ENCODE peak calls at places on chromosomes 3 and 15, in nine cellular contexts. H is NCI-H1092 treated with DMSO at 0.1 percent for 48 hours, F is nephron progenitor cell, R is natural killer cell, B is left cardiac atrium, U is hypothalamus, A is MG63, J is HTR-8/SVneo, T is H54. O is an unnamed sample.

GRCh38 chr3:151383111-151383510 is 1.4 kb downstream of the P2RY12 start:
- DNase-seq in F (no peak), T (no peak), A (no peak), B (no peak), U (no peak), H (no peak), J (no peak), R (no peak), O (no peak)

GRCh38 chr3:65334045-65334665 is 646.4 kb upstream of the ADAMTS9 start:
- DNase-seq in U (peak; percentile 1), R (no peak), B (no peak), F (no peak), T (no peak), A (no peak), J (no peak), H (no peak), O (no peak)

GRCh38 chr15:40450047-40450446 is 9.3 kb downstream of the BAHD1 start:
- DNase-seq in A (no peak), U (no peak), B (no peak), R (no peak), H (no peak), T (no peak), F (no peak), J (no peak), O (no peak)

GRCh38 chr3:188043891-188044290 is 110.1 kb upstream of the LPP start:
- DNase-seq in R (no peak), H (no peak), J (no peak), A (no peak), B (no peak), T (no peak), U (no peak), F (no peak), O (no peak)

GRCh38 chr3:162391301-162391700 is 894.7 kb downstream of the OTOL1 start:
- DNase-seq in H (no peak), F (no peak), A (no peak), R (no peak), J (peak; percentile 5), U (no peak), T (peak; percentile 2), B (no peak), O (no peak)

GRCh38 chr3:46293991-46294833 is 52.0 kb downstream of the CCR3 start:
- DNase-seq in B (no peak), J (no peak), H (no peak), U (no peak), R (no peak), T (no peak), F (no peak), A (no peak), O (no peak)

GRCh38 chr15:60299452-60300047 is 98.2 kb downstream of the ANXA2 start:
- DNase-seq in F (no peak), T (no peak), H (peak; percentile 96), R (no peak), U (peak; percentile 40), J (no peak), B (peak; percentile 37), A (no peak), O (peak; percentile 72)

GRCh38 chr3:155386817-155387403 is 93.4 kb upstream of the STRIT1 start:
- DNase-seq in F (no peak), U (no peak), B (no peak), R (no peak), T (no peak), H (no peak), J (no peak), A (no peak), O (no peak)

GRCh38 chr15:45522179-45522930 is at the start of gene SLC30A4:
- DNase-seq in A (peak; percentile 72), H (peak; percentile 50), T (peak; percentile 88), B (peak; percentile 79), R (peak; percentile 69), U (peak; percentile 69), F (peak; percentile 79), J (peak; percentile 70), O (peak; percentile 25)

GRCh38 chr3:15859507-15860013 is 61.8 kb upstream of the ANKRD28 start:
- DNase-seq in J (peak; percentile 79), A (peak; percentile 85), T (peak; percentile 68), B (peak; percentile 86), H (peak; percentile 74), F (peak; percentile 88), U (peak; percentile 84), R (peak; percentile 73), O (peak; percentile 76)

GRCh38 chr3:125067225-125067624 is 11.4 kb upstream of the HEG1 start:
- DNase-seq in U (no peak), R (no peak), H (no peak), A (no peak), T (no peak), F (no peak), J (no peak), B (no peak), O (no peak)

GRCh38 chr3:155753038-155753647 is 8.3 kb upstream of the PLCH1 start:
- DNase-seq in A (no peak), B (no peak), R (no peak), J (peak; percentile 39), H (peak; percentile 42), F (no peak), U (no peak), T (no peak), O (peak; percentile 45)

GRCh38 chr3:51961011-51961410 is 5.8 kb downstream of the GPR62 start:
- DNase-seq in U (no peak), R (no peak), J (no peak), B (no peak), T (no peak), A (no peak), F (no peak), H (no peak), O (no peak)

GRCh38 chr15:94079459-94079858 is 151.9 kb upstream of the MCTP2 start:
- DNase-seq in U (no peak), H (no peak), B (no peak), T (no peak), R (no peak), J (no peak), F (no peak), A (no peak), O (no peak)

GRCh38 chr3:46713048-46713897 is 4.4 kb downstream of the PRSS50 start:
- DNase-seq in R (no peak), H (no peak), T (no peak), B (no peak), J (no peak), U (no peak), A (no peak), F (no peak), O (no peak)

GRCh38 chr3:183488343-183488742 is 59.9 kb upstream of the MCF2L2 start:
- DNase-seq in B (no peak), R (no peak), J (no peak), F (no peak), H (no peak), T (no peak), A (no peak), U (no peak), O (no peak)

O was measured in HT-29.